ENCODE peak calls at places on chromosomes 13 and 19, in four cellular contexts. One of them, this sample, is unnamed.

GRCh38 chr13:44667950-44668349 is 91.8 kb upstream of the TSC22D1 start:
- DNase-seq in NCI-H2081: no peak
- DNase-seq in ELR: peak
- DNase-seq in NCI-H226: no peak
- DNase-seq in this sample: no peak

GRCh38 chr19:50720921-50721291 is 1.3 kb upstream of the SHANK1 start:
- DNase-seq in NCI-H2081: no peak
- DNase-seq in ELR: peak
- DNase-seq in NCI-H226: no peak
- DNase-seq in this sample: peak

GRCh38 chr19:49809155-49809986 is 3.7 kb downstream of the FUZ start:
- DNase-seq in NCI-H2081: peak
- DNase-seq in ELR: peak
- DNase-seq in NCI-H226: no peak
- DNase-seq in this sample: no peak

GRCh38 chr13:113299951-113300350 is 2.9 kb downstream of the LAMP1 start:
- DNase-seq in NCI-H2081: no peak
- DNase-seq in NCI-H226: no peak
- DNase-seq in ELR: no peak
- DNase-seq in this sample: no peak

GRCh38 chr13:35996360-35996759 is 134.8 kb downstream of the DCLK1 start:
- DNase-seq in ELR: no peak
- DNase-seq in NCI-H2081: no peak
- DNase-seq in NCI-H226: no peak
- DNase-seq in this sample: no peak

GRCh38 chr13:23339225-23339624 is 94.3 kb downstream of the SACS start:
- DNase-seq in NCI-H226: no peak
- DNase-seq in NCI-H2081: no peak
- DNase-seq in ELR: no peak
- DNase-seq in this sample: no peak

GRCh38 chr19:6532244-6532999 is 1.6 kb downstream of the TNFSF9 start:
- DNase-seq in NCI-H226: no peak
- DNase-seq in NCI-H2081: no peak
- DNase-seq in ELR: no peak
- DNase-seq in this sample: no peak

GRCh38 chr19:3038214-3038613 is 9.1 kb upstream of the TLE2 start:
- DNase-seq in ELR: no peak
- DNase-seq in NCI-H226: no peak
- DNase-seq in NCI-H2081: no peak
- DNase-seq in this sample: no peak

GRCh38 chr13:33634526-33635111 is 183.3 kb upstream of the RFC3 start:
- DNase-seq in NCI-H2081: no peak
- DNase-seq in NCI-H226: peak
- DNase-seq in ELR: no peak
- DNase-seq in this sample: no peak

GRCh38 chr19:18340990-18341868 is 831 bp downstream of the PGPEP1 start:
- DNase-seq in NCI-H2081: no peak
- DNase-seq in ELR: peak
- DNase-seq in NCI-H226: no peak
- DNase-seq in this sample: peak

GRCh38 chr13:63088226-63088625 is 1672.6 kb upstream of the PCDH20 start:
- DNase-seq in NCI-H2081: no peak
- DNase-seq in NCI-H226: no peak
- DNase-seq in ELR: no peak
- DNase-seq in this sample: peak

GRCh38 chr19:38055040-38055439 is 148.0 kb downstream of the SIPA1L3 start:
- DNase-seq in NCI-H226: no peak
- DNase-seq in ELR: no peak
- DNase-seq in NCI-H2081: no peak
- DNase-seq in this sample: no peak

GRCh38 chr13:102234618-102235017 is 167.2 kb downstream of the FGF14 start:
- DNase-seq in NCI-H2081: no peak
- DNase-seq in NCI-H226: no peak
- DNase-seq in ELR: peak
- DNase-seq in this sample: peak

GRCh38 chr13:98564204-98564603 is 12.7 kb downstream of the STK24 start:
- DNase-seq in ELR: no peak
- DNase-seq in NCI-H226: no peak
- DNase-seq in NCI-H2081: no peak
- DNase-seq in this sample: no peak

GRCh38 chr19:47253467-47253881 is 2.9 kb upstream of the CCDC9 start:
- DNase-seq in NCI-H226: peak
- DNase-seq in NCI-H2081: no peak
- DNase-seq in ELR: peak
- DNase-seq in this sample: peak

GRCh38 chr13:82655518-82655855 is 1226.8 kb downstream of the SLITRK1 start:
- DNase-seq in ELR: no peak
- DNase-seq in NCI-H226: no peak
- DNase-seq in NCI-H2081: no peak
- DNase-seq in this sample: no peak

GRCh38 chr13:26853272-26853818 is 92.8 kb upstream of the GPR12 start:
- DNase-seq in ELR: no peak
- DNase-seq in NCI-H2081: no peak
- DNase-seq in NCI-H226: no peak
- DNase-seq in this sample: no peak

GRCh38 chr19:1748703-1749341 is 4.5 kb upstream of the ONECUT3 start:
- DNase-seq in ELR: no peak
- DNase-seq in NCI-H226: no peak
- DNase-seq in NCI-H2081: no peak
- DNase-seq in this sample: no peak

GRCh38 chr13:44249439-44249838 is 124.2 kb upstream of the SERP2 start:
- DNase-seq in ELR: no peak
- DNase-seq in NCI-H226: no peak
- DNase-seq in NCI-H2081: no peak
- DNase-seq in this sample: no peak

GRCh38 chr13:110108348-110109139 is 198.4 kb downstream of the COL4A1 start:
- DNase-seq in NCI-H2081: peak
- DNase-seq in NCI-H226: peak
- DNase-seq in ELR: peak
- DNase-seq in this sample: peak

GRCh38 chr13:46124531-46124966 is 19.7 kb upstream of the CPB2 start:
- DNase-seq in NCI-H2081: no peak
- DNase-seq in ELR: no peak
- DNase-seq in NCI-H226: no peak
- DNase-seq in this sample: no peak

GRCh38 chr19:6791237-6791636 is 18.7 kb downstream of the VAV1 start:
- DNase-seq in ELR: no peak
- DNase-seq in NCI-H2081: no peak
- DNase-seq in NCI-H226: no peak
- DNase-seq in this sample: no peak

GRCh38 chr13:91346848-91347211 is 657 bp upstream of the MIR17HG start:
- DNase-seq in NCI-H226: no peak
- DNase-seq in ELR: peak
- DNase-seq in NCI-H2081: peak
- DNase-seq in this sample: peak

GRCh38 chr19:54462072-54462712 is 1.4 kb downstream of the LENG9 start:
- DNase-seq in ELR: no peak
- DNase-seq in NCI-H2081: no peak
- DNase-seq in NCI-H226: no peak
- DNase-seq in this sample: peak

GRCh38 chr13:23619073-23619855 is 49.1 kb downstream of the TNFRSF19 start:
- DNase-seq in NCI-H2081: no peak
- DNase-seq in NCI-H226: peak
- DNase-seq in ELR: no peak
- DNase-seq in this sample: no peak

GRCh38 chr19:30590596-30591229 is 218.5 kb downstream of the ZNF536 start:
- DNase-seq in NCI-H2081: no peak
- DNase-seq in ELR: no peak
- DNase-seq in NCI-H226: no peak
- DNase-seq in this sample: no peak

GRCh38 chr19:31253816-31254551 is 95.3 kb downstream of the TSHZ3 start:
- DNase-seq in ELR: no peak
- DNase-seq in NCI-H2081: no peak
- DNase-seq in NCI-H226: no peak
- DNase-seq in this sample: no peak

GRCh38 chr19:50333737-50334617 is 4.8 kb upstream of the KCNC3 start:
- DNase-seq in NCI-H2081: peak
- DNase-seq in ELR: peak
- DNase-seq in NCI-H226: no peak
- DNase-seq in this sample: no peak

GRCh38 chr19:46133101-46133627 is 8.7 kb upstream of the IGFL3 start:
- DNase-seq in NCI-H226: peak
- DNase-seq in ELR: peak
- DNase-seq in NCI-H2081: peak
- DNase-seq in this sample: peak

GRCh38 chr13:110597041-110597689 is 18.2 kb upstream of the NAXD start:
- DNase-seq in ELR: no peak
- DNase-seq in NCI-H226: no peak
- DNase-seq in NCI-H2081: no peak
- DNase-seq in this sample: no peak

GRCh38 chr13:109611912-109612691 is 174.3 kb downstream of the IRS2 start:
- DNase-seq in ELR: no peak
- DNase-seq in NCI-H226: no peak
- DNase-seq in NCI-H2081: no peak
- DNase-seq in this sample: no peak

GRCh38 chr13:40503966-40504591 is 162.4 kb downstream of the FOXO1 start:
- DNase-seq in NCI-H226: peak
- DNase-seq in ELR: peak
- DNase-seq in NCI-H2081: no peak
- DNase-seq in this sample: no peak

GRCh38 chr13:29561918-29562317 is 33.6 kb downstream of the SLC7A1 start:
- DNase-seq in NCI-H226: no peak
- DNase-seq in ELR: no peak
- DNase-seq in NCI-H2081: no peak
- DNase-seq in this sample: no peak

GRCh38 chr13:74919914-74920313 is 562.1 kb downstream of the TBC1D4 start:
- DNase-seq in ELR: no peak
- DNase-seq in NCI-H226: no peak
- DNase-seq in NCI-H2081: no peak
- DNase-seq in this sample: no peak

GRCh38 chr13:96904232-96904631 is 90.0 kb downstream of the OXGR1 start:
- DNase-seq in NCI-H226: no peak
- DNase-seq in ELR: no peak
- DNase-seq in NCI-H2081: no peak
- DNase-seq in this sample: no peak

GRCh38 chr13:110258876-110259631 is 47.9 kb downstream of the COL4A1 start:
- DNase-seq in NCI-H2081: no peak
- DNase-seq in ELR: peak
- DNase-seq in NCI-H226: no peak
- DNase-seq in this sample: peak

GRCh38 chr13:68234278-68234677 is 1004.1 kb upstream of the PCDH9 start:
- DNase-seq in ELR: peak
- DNase-seq in NCI-H226: no peak
- DNase-seq in NCI-H2081: no peak
- DNase-seq in this sample: peak

This sample was measured in RKO.